ENCODE peak calls at places on chromosomes 11 and 22, in seven cellular contexts. V is upper lobe of left lung, S is transverse colon, Y is right lobe of liver, E is prostate gland, D is HCT116, I is heart left ventricle. B is an unnamed sample.

GRCh38 chr22:47011131-47011854 is 248.8 kb downstream of the TBC1D22A start:
- DNase-seq in V (no peak), S (no peak), Y (no peak), E (no peak), D (no peak), I (no peak), B (peak)

GRCh38 chr22:36808611-36809344 is 8.1 kb downstream of the PVALB start:
- DNase-seq in V (no peak), S (no peak), Y (no peak), E (peak), D (no peak), I (no peak), B (no peak)

GRCh38 chr11:22197139-22197893 is 4.4 kb downstream of the ANO5 start:
- DNase-seq in V (no peak), S (no peak), Y (no peak), E (no peak), D (no peak), I (no peak), B (no peak)

GRCh38 chr11:10522921-10523320 is 18.1 kb downstream of the RNF141 start:
- DNase-seq in V (no peak), S (no peak), Y (no peak), E (peak), D (no peak), I (no peak), B (no peak)

GRCh38 chr11:70501026-70501901 is 102.9 kb downstream of the CTTN start:
- DNase-seq in V (no peak), S (no peak), Y (peak), E (no peak), D (no peak), I (peak), B (no peak)

GRCh38 chr11:130403301-130403804 is 25.1 kb downstream of the ADAMTS8 start:
- DNase-seq in V (no peak), S (peak), Y (no peak), E (no peak), D (no peak), I (peak), B (no peak)

GRCh38 chr11:26878959-26879581 is 114.8 kb upstream of the FIBIN start:
- DNase-seq in V (no peak), S (no peak), Y (no peak), E (no peak), D (no peak), I (no peak), B (no peak)

GRCh38 chr11:66347425-66348276 is at the start of gene B4GAT1:
- DNase-seq in V (peak), S (peak), Y (no peak), E (peak), D (peak), I (peak), B (peak)

GRCh38 chr11:50174189-50174588 is 141.5 kb downstream of the OR4C45 start:
- DNase-seq in V (no peak), S (no peak), Y (no peak), E (no peak), D (no peak), I (no peak), B (no peak)

GRCh38 chr11:72534859-72535547 is 100.7 kb upstream of the CLPB start:
- DNase-seq in V (no peak), S (no peak), Y (no peak), E (no peak), D (peak), I (no peak), B (no peak)
- TF ChIP-seq CTCF in V (peak), S (no peak), Y (no peak), E (no peak), D (peak), I (no peak), B (no peak)

GRCh38 chr11:88337342-88338222 is at the start of gene CTSC:
- DNase-seq in V (peak), S (peak), Y (peak), E (peak), D (peak), I (peak), B (peak)

GRCh38 chr11:88341852-88342251 is 4.3 kb upstream of the CTSC start:
- DNase-seq in V (no peak), S (no peak), Y (no peak), E (no peak), D (no peak), I (no peak), B (no peak)

GRCh38 chr11:88335284-88335683 is 2.3 kb downstream of the CTSC start:
- DNase-seq in V (no peak), S (no peak), Y (no peak), E (no peak), D (no peak), I (no peak), B (no peak)

GRCh38 chr11:88340366-88340930 is 2.9 kb upstream of the CTSC start:
- DNase-seq in V (no peak), S (no peak), Y (no peak), E (no peak), D (no peak), I (no peak), B (no peak)

DNA sequence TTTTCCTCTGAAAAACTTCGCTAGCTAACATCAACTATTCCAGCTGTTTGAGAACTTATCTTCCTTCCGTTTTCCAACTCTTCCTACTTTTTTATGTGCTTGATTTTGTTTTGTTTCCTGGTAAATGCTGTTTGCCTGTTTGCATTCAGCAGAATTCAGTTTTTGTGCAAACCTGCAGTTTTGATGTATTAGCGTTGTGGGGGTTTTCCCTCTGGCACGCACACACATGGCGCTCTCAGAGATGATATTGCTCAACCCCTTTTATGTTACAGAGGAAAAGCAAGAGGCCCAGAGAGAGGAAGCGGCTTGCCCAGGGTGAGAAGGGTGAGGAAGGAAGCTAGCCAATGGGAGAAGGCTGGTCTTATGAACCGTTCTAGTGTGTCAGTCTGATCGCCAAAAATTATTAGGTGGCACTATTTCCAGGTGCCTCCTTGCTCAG is 706 bp upstream of the CTSC start:
- DNase-seq in V (no peak), S (peak), Y (peak), E (no peak), D (no peak), I (peak), B (peak)
- TF ChIP-seq POLR2A in V (no peak), S (no peak), Y (no peak), E (no peak), D (no peak), I (no peak), B (no peak)

GRCh38 chr11:36945384-36945783 is 347.3 kb upstream of the RAG2 start:
- DNase-seq in V (no peak), S (no peak), Y (no peak), E (no peak), D (no peak), I (no peak), B (no peak)
- TF ChIP-seq CTCF in V (peak), S (no peak), Y (peak), E (no peak), D (peak), I (peak), B (no peak)

GRCh38 chr11:46675288-46675851 is 25.0 kb downstream of the ARHGAP1 start:
- DNase-seq in V (no peak), S (peak), Y (peak), E (peak), D (no peak), I (peak), B (peak)
- TF ChIP-seq POLR2A in V (no peak), S (no peak), Y (no peak), E (no peak), D (no peak), I (no peak), B (no peak)

B was measured in lower leg skin.